ENCODE peak calls at places on chromosomes 11 and 22, in seven cellular contexts. X is HCT116, U is HepG2, K is GM23338, N is H1, T is transverse colon, B is spleen. Q is an unnamed sample.

GRCh38 chr11:130804306-130805077 is 111.8 kb downstream of the SNX19 start:
- DNase-seq in N (no peak), U (no peak), T (no peak), X (no peak), K (no peak), B (no peak), Q (no peak)

GRCh38 chr22:40499187-40499753 is 128.9 kb downstream of the SGSM3 start:
- DNase-seq in B (no peak), K (no peak), X (peak; percentile 79), U (peak; percentile 84), T (no peak), N (no peak), Q (peak; percentile 37)

GRCh38 chr11:109865558-109866186 is 227.5 kb upstream of the ZC3H12C start:
- DNase-seq in B (no peak), X (no peak), T (no peak), K (peak; percentile 21), U (no peak), N (no peak), Q (no peak)

GRCh38 chr11:19275496-19275895 is 34.8 kb upstream of the E2F8 start:
- DNase-seq in K (no peak), B (no peak), T (no peak), N (no peak), X (no peak), U (no peak), Q (no peak)

GRCh38 chr11:132310390-132311375 is 940.3 kb downstream of the NTM start:
- DNase-seq in K (no peak), N (no peak), B (no peak), U (no peak), T (no peak), X (no peak), Q (no peak)

GRCh38 chr22:19877626-19878339 is 23.1 kb upstream of the GNB1L start:
- DNase-seq in N (peak; percentile 39), U (no peak), K (no peak), B (peak; percentile 71), T (no peak), X (no peak), Q (no peak)

GRCh38 chr11:73958521-73959141 is 7.8 kb downstream of the DNAJB13 start:
- DNase-seq in U (no peak), X (no peak), T (no peak), K (no peak), N (no peak), B (no peak), Q (no peak)

GRCh38 chr11:22713336-22713735 is 46.9 kb downstream of the GAS2 start:
- DNase-seq in X (no peak), K (no peak), B (no peak), N (no peak), T (no peak), U (no peak), Q (no peak)

GRCh38 chr22:45971389-45972028 is 5.5 kb downstream of the WNT7B start:
- DNase-seq in B (no peak), T (no peak), U (no peak), X (no peak), N (no peak), K (peak; percentile 56), Q (no peak)

GRCh38 chr22:26887916-26888315 is 230.5 kb downstream of the MIAT start:
- DNase-seq in B (no peak), K (no peak), U (no peak), N (peak; percentile 14), T (no peak), X (no peak), Q (no peak)

GRCh38 chr11:115869131-115869530 is 364.9 kb upstream of the CADM1 start:
- DNase-seq in U (no peak), B (no peak), K (no peak), N (no peak), X (no peak), T (no peak), Q (no peak)

GRCh38 chr11:106514706-106515105 is 437.2 kb downstream of the AASDHPPT start:
- DNase-seq in B (no peak), X (no peak), N (no peak), U (no peak), K (no peak), T (no peak), Q (no peak)

GRCh38 chr11:76788661-76789442 is 5.7 kb downstream of the TSKU start:
- DNase-seq in T (peak; percentile 90), U (peak; percentile 66), X (peak; percentile 85), N (no peak), B (peak; percentile 45), K (no peak), Q (peak; percentile 89)

GRCh38 chr22:42388130-42388797 is 43.9 kb downstream of the NFAM1 start:
- DNase-seq in U (no peak), K (peak; percentile 58), X (no peak), B (no peak), T (no peak), N (no peak), Q (no peak)

GRCh38 chr11:122703541-122704272 is 48.2 kb downstream of the UBASH3B start:
- DNase-seq in X (no peak), K (no peak), N (no peak), T (no peak), U (no peak), B (no peak), Q (no peak)

GRCh38 chr11:12179521-12179920 is 69.1 kb downstream of the MICAL2 start:
- DNase-seq in K (no peak), B (no peak), U (no peak), X (no peak), T (no peak), N (no peak), Q (no peak)

GRCh38 chr11:6111635-6112034 is 4.2 kb downstream of the OR56B4 start:
- DNase-seq in B (no peak), K (no peak), N (no peak), U (no peak), X (no peak), T (no peak), Q (no peak)

GRCh38 chr11:35330924-35331323 is 88.4 kb downstream of the SLC1A2 start:
- DNase-seq in T (no peak), U (no peak), N (no peak), K (no peak), B (no peak), X (no peak), Q (no peak)

DNA sequence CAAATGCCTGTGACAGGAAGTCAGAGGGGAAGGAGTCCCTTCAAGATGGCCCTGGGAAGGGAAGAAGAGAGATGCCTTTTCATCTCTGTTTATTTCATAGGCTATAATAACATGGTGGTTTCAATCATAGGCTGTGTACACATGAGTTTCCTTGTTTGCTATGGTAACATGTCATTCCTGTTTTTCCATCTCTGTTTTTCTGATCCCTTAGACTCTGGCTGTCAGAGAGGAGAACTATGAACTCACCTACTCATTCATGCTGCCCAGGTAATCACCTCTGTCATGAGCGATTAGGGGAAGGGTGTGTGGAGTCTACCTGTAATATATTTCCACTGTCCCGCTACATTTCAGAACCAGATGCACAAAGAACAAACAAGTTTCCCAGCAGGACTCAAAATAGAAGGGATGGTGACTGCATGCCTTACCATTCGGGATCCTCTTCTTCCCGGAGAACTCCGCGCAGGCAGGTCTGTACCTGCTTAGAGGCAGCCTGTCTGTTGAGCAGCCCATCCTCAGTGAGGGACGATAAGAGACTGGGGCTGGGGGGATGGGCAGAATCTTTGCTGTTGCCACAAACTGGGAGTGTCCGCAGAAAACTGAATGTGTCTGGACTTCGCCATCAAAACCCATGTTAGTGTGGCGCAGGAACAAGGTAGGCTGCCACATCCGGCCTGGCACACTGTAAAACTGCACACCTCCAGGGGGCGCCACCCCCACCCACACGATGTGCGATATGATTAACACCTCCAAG is 7.1 kb upstream of the PEX26 start:
- DNase-seq in U (peak; percentile 25), B (peak; percentile 65), T (no peak), K (peak; percentile 24), X (no peak), N (peak; percentile 53), Q (no peak)
- H3K27ac ChIP-seq in U (no peak overlapping the region), B (no peak overlapping the region), T (no peak overlapping the region), K (no peak overlapping the region), X (no peak overlapping the region), N (no peak overlapping the region), Q (no peak overlapping the region)

GRCh38 chr11:69052343-69053168 is 3.8 kb downstream of the TPCN2 start:
- DNase-seq in K (no peak), B (no peak), N (no peak), T (no peak), X (no peak), U (no peak), Q (no peak)

GRCh38 chr11:69053546-69054396 is 5.0 kb downstream of the TPCN2 start:
- DNase-seq in B (no peak), N (no peak), U (no peak), K (no peak), X (no peak), T (no peak), Q (no peak)

GRCh38 chr11:69051381-69052342 is 2.9 kb downstream of the TPCN2 start:
- DNase-seq in U (no peak), K (no peak), B (no peak), N (no peak), T (no peak), X (no peak), Q (no peak)

GRCh38 chr11:69054397-69055211 is 5.9 kb downstream of the TPCN2 start:
- DNase-seq in T (no peak), B (no peak), K (no peak), U (no peak), X (no peak), N (no peak), Q (no peak)

GRCh38 chr11:69053169-69053477 is 4.4 kb downstream of the TPCN2 start:
- DNase-seq in X (no peak), U (no peak), N (no peak), T (no peak), B (no peak), K (no peak), Q (no peak)
- H3K4me1 ChIP-seq in X (peaks cover 9% of the 10 kb centered on the region), U (peaks cover 40% of the 10 kb centered on the region), N (peaks cover 2% of the 10 kb centered on the region), T (peaks cover 24% of the 10 kb centered on the region), B (peaks cover 91% of the 10 kb centered on the region), K (peaks cover 2% of the 10 kb centered on the region), Q (peaks cover 80% of the 10 kb centered on the region)

DNA sequence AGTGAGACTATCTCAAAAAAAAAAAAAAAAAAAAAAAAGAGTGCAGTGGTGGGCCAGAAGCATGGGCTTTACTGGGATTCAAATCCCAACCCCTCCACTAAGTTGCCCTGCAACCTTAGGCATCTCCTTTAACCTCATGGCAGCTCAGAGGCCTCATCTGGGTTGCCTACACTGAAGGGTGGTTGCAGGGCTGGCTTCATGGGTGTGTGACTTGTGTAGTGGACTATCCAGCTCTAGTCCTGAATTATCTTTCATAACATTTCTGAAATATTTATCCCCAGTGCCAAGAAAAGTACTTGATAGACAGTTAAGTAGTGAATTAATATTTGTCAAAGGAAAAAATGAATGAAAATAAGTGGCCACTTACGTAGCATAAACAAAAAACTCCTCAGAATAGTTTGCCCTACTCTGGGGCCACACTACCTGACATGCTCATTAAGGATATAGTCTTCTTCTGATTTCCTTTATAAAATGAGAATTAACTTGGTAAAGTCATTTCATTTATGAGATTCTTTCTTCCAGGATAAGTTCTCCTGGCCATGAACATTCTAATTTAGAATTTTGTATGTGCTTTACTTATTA is 116.0 kb upstream of the SYT13 start:
- DNase-seq in B (no peak), K (no peak), T (no peak), X (no peak), U (no peak), N (no peak), Q (no peak)
- TF ChIP-seq POLR2AphosphoS5 in B (no peak), K (no peak), T (no peak), X (no peak), U (no peak), N (no peak), Q (no peak)

DNA sequence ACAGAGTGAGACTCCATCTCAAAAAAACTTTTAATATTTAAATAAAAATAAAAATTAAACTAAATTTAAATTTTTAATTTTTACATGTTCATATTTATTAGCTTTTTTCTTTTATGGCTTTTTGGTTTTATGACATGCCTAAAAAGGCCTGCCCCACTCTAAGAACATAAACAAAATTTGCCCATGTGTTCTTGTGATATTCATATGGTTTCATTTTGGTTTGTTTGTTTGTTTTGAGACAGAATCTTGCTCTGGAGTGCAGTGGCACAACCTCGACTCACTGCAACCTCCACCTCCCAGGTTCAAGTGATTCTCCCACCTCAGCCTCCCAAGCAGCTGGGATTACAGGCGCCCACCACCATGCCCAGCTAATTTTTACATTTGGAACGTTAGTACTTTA is 27.7 kb downstream of the SUSD2 start:
- DNase-seq in U (no peak), N (no peak), B (no peak), K (no peak), X (no peak), T (no peak), Q (no peak)
- H3K27ac ChIP-seq in U (no peak overlapping the region), N (no peak overlapping the region), B (peak overlapping the region; percentile 81), K (no peak overlapping the region), X (peak overlapping the region; percentile 100), T (peak overlapping the region; percentile 77), Q (peak overlapping the region; percentile 78)